ENCODE peak calls at places on chromosomes 5 and 9, in nine cellular contexts. V is SJSA1; H is neuronal stem cell; X is CD8-positive, alpha-beta memory T cell; Y is breast epithelium; M is ovary; U is aorta; N is BJ; Z is tibial nerve. L is an unnamed sample. For H3K36me3 and H3K27me3, the result is how much of the 10 kb centered on the place peaks cover.

GRCh38 chr5:178301641-178302040 is 69.0 kb upstream of the PHYKPL start:
- DNase-seq in U (no peak), M (no peak), N (no peak), X (no peak), H (no peak), V (no peak), Z (no peak), Y (no peak), L (no peak)

GRCh38 chr5:73135429-73136276 is 15.3 kb downstream of the TMEM171 start:
- DNase-seq in N (no peak), U (no peak), H (no peak), M (no peak), V (peak), Z (peak), X (no peak), Y (no peak), L (no peak)

GRCh38 chr9:37575511-37575914 is 667 bp downstream of the FBXO10 start:
- DNase-seq in X (no peak), Y (no peak), M (no peak), H (no peak), N (no peak), Z (no peak), U (no peak), V (no peak), L (no peak)

GRCh38 chr5:98581416-98581999 is 192.0 kb upstream of the RGMB start:
- DNase-seq in X (no peak), Z (no peak), U (no peak), Y (no peak), V (no peak), M (no peak), N (peak), H (no peak), L (no peak)

GRCh38 chr5:95957804-95958203 is 3.8 kb downstream of the ELL2 start:
- DNase-seq in M (no peak), Y (no peak), Z (no peak), V (no peak), H (no peak), N (no peak), U (no peak), X (no peak), L (no peak)

GRCh38 chr5:10825897-10826644 is 65.0 kb upstream of the DAP start:
- DNase-seq in U (no peak), X (no peak), N (no peak), M (no peak), V (no peak), H (no peak), Y (no peak), Z (no peak), L (no peak)

GRCh38 chr9:15357050-15357653 is 50.1 kb upstream of the TTC39B start:
- DNase-seq in X (no peak), Z (no peak), V (no peak), M (no peak), Y (no peak), N (no peak), H (no peak), U (no peak), L (peak)

GRCh38 chr9:72509053-72509452 is 12.4 kb upstream of the TMC1 start:
- DNase-seq in Z (no peak), U (no peak), M (no peak), Y (no peak), X (no peak), N (peak), H (no peak), V (no peak), L (no peak)

GRCh38 chr5:26877154-26877553 is 161.2 kb downstream of the CDH9 start:
- DNase-seq in M (no peak), Z (no peak), N (no peak), X (no peak), U (no peak), Y (no peak), V (no peak), H (no peak), L (no peak)

GRCh38 chr9:23447166-23447565 is 378.9 kb downstream of the ELAVL2 start:
- DNase-seq in V (no peak), H (no peak), Y (no peak), X (no peak), Z (no peak), M (peak), N (no peak), U (no peak), L (no peak)

GRCh38 chr9:114059047-114059803 is 18.9 kb downstream of the AMBP start:
- DNase-seq in M (no peak), V (peak), U (peak), H (no peak), N (no peak), X (no peak), Y (no peak), Z (no peak), L (no peak)

GRCh38 chr5:5234912-5235311 is 94.8 kb downstream of the ADAMTS16 start:
- DNase-seq in N (no peak), U (no peak), Y (no peak), M (no peak), H (no peak), X (no peak), V (no peak), Z (no peak), L (no peak)

GRCh38 chr5:128346038-128346437 is 192.0 kb downstream of the FBN2 start:
- DNase-seq in U (no peak), V (no peak), N (no peak), X (no peak), H (no peak), M (no peak), Z (no peak), Y (no peak), L (no peak)

GRCh38 chr5:7801898-7802614 is 48.9 kb downstream of the CFAP90 start:
- DNase-seq in Z (no peak), N (no peak), V (no peak), Y (no peak), H (no peak), U (no peak), X (no peak), M (no peak), L (no peak)

GRCh38 chr5:15598294-15598902 is 98.4 kb downstream of the FBXL7 start:
- DNase-seq in X (no peak), Y (no peak), U (no peak), V (peak), N (no peak), M (no peak), H (peak), Z (peak), L (no peak)

GRCh38 chr5:133509742-133510079 is 102.6 kb downstream of the FSTL4 start:
- DNase-seq in N (no peak), H (no peak), V (peak), Y (no peak), M (no peak), Z (no peak), X (no peak), U (no peak), L (no peak)

GRCh38 chr9:92887880-92888338 is 10.1 kb upstream of the ZNF484 start:
- DNase-seq in V (no peak), N (no peak), U (no peak), X (no peak), M (no peak), H (no peak), Z (no peak), Y (no peak), L (peak)

GRCh38 chr9:114385412-114386181 is 2.2 kb downstream of the AKNA start:
- DNase-seq in X (peak), U (peak), M (peak), Z (peak), H (no peak), N (peak), Y (peak), V (peak), L (peak)

GRCh38 chr5:31396611-31397295 is 135.1 kb downstream of the DROSHA start:
- DNase-seq in X (no peak), H (no peak), V (no peak), Z (no peak), N (no peak), U (no peak), Y (no peak), M (no peak), L (no peak)

GRCh38 chr5:167565555-167565954 is 725.9 kb upstream of the WWC1 start:
- DNase-seq in M (no peak), N (no peak), H (no peak), U (no peak), X (no peak), Z (no peak), V (no peak), Y (no peak), L (no peak)

GRCh38 chr9:135707449-135708138 is 5.6 kb downstream of the KCNT1 start:
- DNase-seq in U (no peak), X (no peak), H (no peak), N (no peak), Z (no peak), M (peak), Y (no peak), V (no peak), L (no peak)

GRCh38 chr9:126853667-126854066 is 6.8 kb upstream of the ZBTB34 start:
- DNase-seq in N (no peak), V (no peak), X (no peak), Z (no peak), M (no peak), U (no peak), H (no peak), Y (no peak), L (no peak)

GRCh38 chr9:133130721-133131244 is 9.7 kb upstream of the RALGDS start:
- DNase-seq in H (no peak), X (peak), U (no peak), V (no peak), N (no peak), Y (no peak), Z (no peak), M (no peak), L (peak)
- H3K4me3 ChIP-seq in H (no peak), X (peak), U (no peak), V (no peak), N (no peak), Y (no peak), Z (no peak), M (no peak), L (peak)

GRCh38 chr5:163447875-163448274 is 10.5 kb downstream of the CCNG1 start:
- DNase-seq in N (no peak), Y (no peak), X (no peak), H (no peak), M (no peak), Z (no peak), U (no peak), V (no peak), L (no peak)
- H3K36me3 ChIP-seq in N (under half), Y (under half), X (under half), H (under half), M (under half), Z (under half), U (under half), V (half or more), L (under half)

GRCh38 chr5:138650999-138651766 is 76.0 kb upstream of the HSPA9 start:
- DNase-seq in Y (no peak), X (no peak), H (no peak), Z (no peak), N (no peak), U (no peak), V (no peak), M (no peak), L (no peak)
- H3K27me3 ChIP-seq in Y (under half), X (half or more), H (under half), Z (under half), N (under half), U (under half), V (under half), M (under half), L (half or more)

DNA sequence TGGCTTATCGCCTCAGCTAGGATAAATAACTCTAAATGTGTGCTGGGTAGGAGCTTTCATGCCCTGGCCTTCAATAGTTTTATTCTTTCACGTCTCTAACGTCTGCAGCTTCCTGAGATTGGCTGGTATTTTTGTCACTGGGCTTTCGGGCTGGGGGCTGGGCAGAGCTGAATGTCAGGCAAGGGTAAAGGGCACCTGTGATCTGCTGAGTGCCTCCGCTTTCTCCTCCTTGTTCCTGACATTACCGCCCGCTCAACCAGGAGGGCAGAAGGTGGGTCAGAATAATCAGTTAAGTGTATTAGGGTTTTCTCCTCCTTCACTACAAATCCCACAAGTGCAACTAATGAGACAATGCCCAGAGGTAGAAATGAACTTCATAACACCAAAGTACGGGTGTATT is 216.6 kb downstream of the TSSK1B start:
- DNase-seq in X (no peak), V (no peak), Z (no peak), H (no peak), Y (no peak), N (no peak), M (no peak), U (no peak), L (no peak)
- H3K4me3 ChIP-seq in X (no peak), V (no peak), Z (no peak), H (no peak), Y (no peak), N (no peak), M (no peak), U (no peak), L (no peak)

DNA sequence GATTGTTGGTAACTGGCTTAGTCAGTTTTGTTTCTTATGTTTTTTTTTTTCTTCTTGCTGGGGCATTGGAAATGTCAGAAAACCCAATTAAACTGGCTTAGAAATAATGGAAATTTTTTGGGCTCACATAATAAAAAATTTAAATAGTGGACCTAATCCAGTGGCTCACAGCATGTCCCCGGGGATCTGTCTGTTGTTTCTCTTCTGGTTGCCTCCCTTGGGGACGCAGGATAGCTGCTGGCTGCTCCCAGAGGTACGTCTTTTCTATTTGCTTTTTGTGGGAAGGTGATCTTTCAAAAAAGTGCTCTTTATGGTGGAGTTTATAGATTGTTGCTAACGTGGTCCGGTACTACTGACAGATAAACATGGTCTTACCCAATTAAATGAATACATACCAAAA is 52.2 kb downstream of the LMNB1 start:
- DNase-seq in Z (no peak), N (no peak), M (no peak), H (no peak), X (no peak), V (no peak), Y (no peak), U (no peak), L (no peak)
- H3K36me3 ChIP-seq in Z (under half), N (under half), M (under half), H (under half), X (under half), V (half or more), Y (under half), U (under half), L (under half)

GRCh38 chr9:1098551-1098950 is 48.4 kb downstream of the DMRT2 start:
- DNase-seq in N (no peak), H (no peak), V (no peak), Z (no peak), X (no peak), U (no peak), Y (no peak), M (no peak), L (no peak)

GRCh38 chr9:1100945-1101344 is 50.8 kb downstream of the DMRT2 start:
- DNase-seq in M (no peak), Z (peak), H (peak), X (no peak), Y (no peak), N (no peak), V (no peak), U (peak), L (no peak)

GRCh38 chr9:1096155-1096964 is 46.2 kb downstream of the DMRT2 start:
- DNase-seq in M (no peak), U (no peak), Y (no peak), X (no peak), V (no peak), Z (no peak), N (no peak), H (no peak), L (no peak)

GRCh38 chr9:1102010-1102712 is 52.0 kb downstream of the DMRT2 start:
- DNase-seq in X (no peak), U (no peak), Z (no peak), V (no peak), Y (no peak), N (no peak), M (no peak), H (no peak), L (no peak)

GRCh38 chr9:1100192-1100591 is 50.0 kb downstream of the DMRT2 start:
- DNase-seq in V (no peak), M (no peak), H (no peak), Y (no peak), X (no peak), U (no peak), Z (no peak), N (no peak), L (no peak)
- H3K27me3 ChIP-seq in V (under half), M (under half), H (under half), Y (under half), X (under half), U (under half), Z (under half), N (under half), L (under half)

L was measured in CD4-positive, alpha-beta memory T cell.